ENCODE peak calls at places on chromosomes 13 and 19, in seven cellular contexts. One of them, this sample, is unnamed.
A peak's percentile ranks its signal among the peaks of the same experiment; 100 is the strongest.

GRCh38 chr19:13781547-13781946 is 7.3 kb downstream of the C19orf53 start:
- DNase-seq in GM12878: no peak
- DNase-seq in SK-N-SH: peak; percentile 86
- DNase-seq in K562: peak; percentile 76
- DNase-seq in HCT116: peak; percentile 54
- DNase-seq in H1: peak; percentile 74
- DNase-seq in HepG2: no peak
- DNase-seq in this sample: peak; percentile 62

GRCh38 chr13:113393572-113394503 is 29.9 kb upstream of the GRTP1 start:
- DNase-seq in GM12878: peak; percentile 1
- DNase-seq in HepG2: peak; percentile 62
- DNase-seq in K562: peak; percentile 82
- DNase-seq in HCT116: peak; percentile 56
- DNase-seq in H1: peak; percentile 92
- DNase-seq in SK-N-SH: no peak
- DNase-seq in this sample: peak; percentile 68

GRCh38 chr13:96089749-96090239 is at the start of gene HS6ST3:
- DNase-seq in HCT116: peak; percentile 10
- DNase-seq in K562: no peak
- DNase-seq in SK-N-SH: peak; percentile 79
- DNase-seq in H1: no peak
- DNase-seq in HepG2: no peak
- DNase-seq in GM12878: no peak
- DNase-seq in this sample: no peak

GRCh38 chr13:68439821-68440220 is 1209.7 kb upstream of the PCDH9 start:
- DNase-seq in GM12878: no peak
- DNase-seq in HepG2: no peak
- DNase-seq in H1: no peak
- DNase-seq in K562: no peak
- DNase-seq in SK-N-SH: no peak
- DNase-seq in HCT116: no peak
- DNase-seq in this sample: no peak

GRCh38 chr13:105272660-105273631 is 1262.5 kb downstream of the EFNB2 start:
- DNase-seq in SK-N-SH: no peak
- DNase-seq in HepG2: no peak
- DNase-seq in GM12878: no peak
- DNase-seq in K562: no peak
- DNase-seq in H1: no peak
- DNase-seq in HCT116: no peak
- DNase-seq in this sample: no peak

GRCh38 chr19:19782783-19783182 is 38.8 kb downstream of the ZNF506 start:
- DNase-seq in HCT116: no peak
- DNase-seq in HepG2: no peak
- DNase-seq in K562: no peak
- DNase-seq in SK-N-SH: no peak
- DNase-seq in H1: no peak
- DNase-seq in GM12878: no peak
- DNase-seq in this sample: no peak

GRCh38 chr19:21147540-21147939 is 5.7 kb downstream of the ZNF431 start:
- DNase-seq in HepG2: no peak
- DNase-seq in K562: no peak
- DNase-seq in HCT116: no peak
- DNase-seq in H1: no peak
- DNase-seq in SK-N-SH: no peak
- DNase-seq in GM12878: no peak
- DNase-seq in this sample: no peak

GRCh38 chr19:5395996-5396939 is 55.7 kb upstream of the PTPRS start:
- DNase-seq in K562: no peak
- DNase-seq in SK-N-SH: no peak
- DNase-seq in GM12878: no peak
- DNase-seq in H1: no peak
- DNase-seq in HCT116: no peak
- DNase-seq in HepG2: no peak
- DNase-seq in this sample: no peak

GRCh38 chr19:47741544-47742125 is 3.7 kb upstream of the NOP53 start:
- DNase-seq in HCT116: no peak
- DNase-seq in K562: no peak
- DNase-seq in GM12878: no peak
- DNase-seq in SK-N-SH: no peak
- DNase-seq in HepG2: no peak
- DNase-seq in H1: no peak
- DNase-seq in this sample: no peak

GRCh38 chr19:2084993-2085720 is 11.0 kb downstream of the MOB3A start:
- DNase-seq in HepG2: no peak
- DNase-seq in SK-N-SH: peak; percentile 20
- DNase-seq in HCT116: no peak
- DNase-seq in H1: no peak
- DNase-seq in GM12878: peak; percentile 96
- DNase-seq in K562: peak; percentile 70
- DNase-seq in this sample: no peak

GRCh38 chr19:3506384-3507340 is 551 bp downstream of the FZR1 start:
- DNase-seq in GM12878: no peak
- DNase-seq in H1: no peak
- DNase-seq in HCT116: no peak
- DNase-seq in HepG2: no peak
- DNase-seq in SK-N-SH: peak; percentile 66
- DNase-seq in K562: peak; percentile 28
- DNase-seq in this sample: no peak

GRCh38 chr13:62702502-62702901 is 1286.9 kb upstream of the PCDH20 start:
- DNase-seq in GM12878: no peak
- DNase-seq in SK-N-SH: peak; percentile 21
- DNase-seq in HepG2: no peak
- DNase-seq in HCT116: no peak
- DNase-seq in H1: no peak
- DNase-seq in K562: no peak
- DNase-seq in this sample: no peak

GRCh38 chr13:26497991-26498423 is 59.5 kb upstream of the WASF3 start:
- DNase-seq in K562: no peak
- DNase-seq in GM12878: no peak
- DNase-seq in H1: no peak
- DNase-seq in HepG2: no peak
- DNase-seq in SK-N-SH: no peak
- DNase-seq in HCT116: no peak
- DNase-seq in this sample: no peak

GRCh38 chr13:99955747-99956472 is 15.7 kb downstream of the ZIC5 start:
- DNase-seq in H1: peak; percentile 72
- DNase-seq in SK-N-SH: no peak
- DNase-seq in HCT116: no peak
- DNase-seq in HepG2: no peak
- DNase-seq in K562: no peak
- DNase-seq in GM12878: no peak
- DNase-seq in this sample: no peak
- H3K4me1 ChIP-seq in H1: peaks cover 7% of the 10 kb centered on the region
- H3K4me1 ChIP-seq in SK-N-SH: peaks cover 5% of the 10 kb centered on the region
- H3K4me1 ChIP-seq in HCT116: no peaks in the 10 kb centered on the region
- H3K4me1 ChIP-seq in HepG2: peaks cover 51% of the 10 kb centered on the region
- H3K4me1 ChIP-seq in K562: peaks cover 16% of the 10 kb centered on the region
- H3K4me1 ChIP-seq in GM12878: no peaks in the 10 kb centered on the region
- H3K4me1 ChIP-seq in this sample: no peaks in the 10 kb centered on the region

GRCh38 chr19:45616709-45617027 is 14.7 kb upstream of the GPR4 start:
- DNase-seq in HepG2: no peak
- DNase-seq in K562: peak; percentile 40
- DNase-seq in H1: no peak
- DNase-seq in SK-N-SH: no peak
- DNase-seq in HCT116: no peak
- DNase-seq in GM12878: no peak
- DNase-seq in this sample: no peak

GRCh38 chr19:45608948-45609347 is 6.9 kb upstream of the GPR4 start:
- DNase-seq in HCT116: no peak
- DNase-seq in HepG2: no peak
- DNase-seq in H1: no peak
- DNase-seq in GM12878: no peak
- DNase-seq in SK-N-SH: no peak
- DNase-seq in K562: no peak
- DNase-seq in this sample: no peak

GRCh38 chr19:45615795-45616708 is 14.0 kb upstream of the GPR4 start:
- DNase-seq in SK-N-SH: peak; percentile 96
- DNase-seq in K562: peak; percentile 97
- DNase-seq in HepG2: peak; percentile 62
- DNase-seq in HCT116: peak; percentile 97
- DNase-seq in GM12878: peak; percentile 48
- DNase-seq in H1: peak; percentile 99
- DNase-seq in this sample: peak; percentile 93

GRCh38 chr19:45613926-45614725 is 12.1 kb upstream of the GPR4 start:
- DNase-seq in HepG2: no peak
- DNase-seq in H1: no peak
- DNase-seq in GM12878: peak; percentile 73
- DNase-seq in SK-N-SH: no peak
- DNase-seq in K562: no peak
- DNase-seq in HCT116: peak; percentile 84
- DNase-seq in this sample: no peak
- TF ChIP-seq YY1 in HepG2: no peak
- TF ChIP-seq YY1 in H1: no peak
- TF ChIP-seq YY1 in GM12878: no peak
- TF ChIP-seq YY1 in SK-N-SH: no peak
- TF ChIP-seq YY1 in K562: no peak
- TF ChIP-seq YY1 in HCT116: no peak
- TF ChIP-seq YY1 in this sample: no peak

GRCh38 chr13:98575876-98576214 is 1.1 kb downstream of the STK24 start:
- DNase-seq in HepG2: no peak
- DNase-seq in HCT116: no peak
- DNase-seq in K562: no peak
- DNase-seq in H1: no peak
- DNase-seq in SK-N-SH: no peak
- DNase-seq in GM12878: no peak
- DNase-seq in this sample: no peak
- H3K4me3 ChIP-seq in HepG2: peak overlapping the region; percentile 88
- H3K4me3 ChIP-seq in HCT116: peak overlapping the region; percentile 70
- H3K4me3 ChIP-seq in K562: peak overlapping the region; percentile 81
- H3K4me3 ChIP-seq in H1: peak overlapping the region; percentile 79
- H3K4me3 ChIP-seq in SK-N-SH: peak overlapping the region; percentile 92
- H3K4me3 ChIP-seq in GM12878: peak overlapping the region; percentile 87
- H3K4me3 ChIP-seq in this sample: peak overlapping the region; percentile 73

DNA sequence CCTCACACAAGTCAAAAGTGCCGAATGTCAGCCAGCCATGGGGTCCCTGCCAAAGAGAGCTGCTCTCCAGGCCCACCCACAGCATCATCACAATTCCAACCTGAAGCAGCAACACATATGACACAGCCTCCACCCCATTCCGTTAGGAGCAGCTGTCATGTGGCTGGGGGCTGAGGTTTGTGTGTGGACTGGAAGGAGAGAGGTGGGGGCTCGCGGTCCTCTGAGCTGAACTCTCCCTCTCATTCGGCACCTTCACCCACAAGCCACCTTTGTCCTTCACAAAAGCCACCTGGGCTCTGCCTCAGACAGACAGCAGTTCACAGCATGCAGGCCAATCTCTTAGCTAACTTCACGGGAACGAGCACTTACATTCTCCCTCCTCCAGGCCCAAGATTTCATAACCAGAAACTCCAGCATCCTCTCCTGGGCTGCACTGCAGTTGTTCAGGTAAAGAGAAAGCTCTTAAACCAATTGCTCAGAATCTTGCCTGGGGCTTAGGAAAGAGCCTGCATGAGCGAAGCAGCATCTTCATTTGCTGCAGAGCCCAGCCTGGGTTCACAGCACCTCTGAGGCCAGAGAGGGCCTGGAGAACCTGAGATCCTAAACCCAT is 7.2 kb downstream of the RAB20 start:
- DNase-seq in K562: no peak
- DNase-seq in HCT116: no peak
- DNase-seq in SK-N-SH: no peak
- DNase-seq in GM12878: no peak
- DNase-seq in H1: no peak
- DNase-seq in HepG2: no peak
- DNase-seq in this sample: no peak
- H3K4me1 ChIP-seq in K562: peaks cover 26% of the 10 kb centered on the region
- H3K4me1 ChIP-seq in HCT116: no peaks in the 10 kb centered on the region
- H3K4me1 ChIP-seq in SK-N-SH: peaks cover 4% of the 10 kb centered on the region
- H3K4me1 ChIP-seq in GM12878: no peaks in the 10 kb centered on the region
- H3K4me1 ChIP-seq in H1: no peaks in the 10 kb centered on the region
- H3K4me1 ChIP-seq in HepG2: peaks cover 85% of the 10 kb centered on the region
- H3K4me1 ChIP-seq in this sample: peaks cover 3% of the 10 kb centered on the region

GRCh38 chr13:47144782-47145181 is 247.9 kb upstream of the HTR2A start:
- DNase-seq in HepG2: no peak
- DNase-seq in K562: no peak
- DNase-seq in HCT116: no peak
- DNase-seq in GM12878: no peak
- DNase-seq in SK-N-SH: no peak
- DNase-seq in H1: no peak
- DNase-seq in this sample: no peak
- TF ChIP-seq YY1 in HepG2: no peak
- TF ChIP-seq YY1 in K562: no peak
- TF ChIP-seq YY1 in HCT116: no peak
- TF ChIP-seq YY1 in GM12878: no peak
- TF ChIP-seq YY1 in SK-N-SH: no peak
- TF ChIP-seq YY1 in H1: no peak
- TF ChIP-seq YY1 in this sample: no peak

This sample was measured in NT2/D1.